ENCODE peak calls at places on chromosomes 6 and 20, in six cellular contexts. One of them, this sample, is unnamed.
A peak's percentile ranks its signal among the peaks of the same experiment; 100 is the strongest.

GRCh38 chr6:22892452-22892851 is 323.1 kb downstream of the HDGFL1 start:
- DNase-seq in left ventricle myocardium inferior: no peak
- DNase-seq in fibroblast of lung: peak; percentile 99
- DNase-seq in AG10803: peak; percentile 95
- DNase-seq in spleen: no peak
- DNase-seq in ovary: no peak
- DNase-seq in this sample: peak; percentile 98

GRCh38 chr6:153167026-153167891 is 36.2 kb upstream of the RGS17 start:
- DNase-seq in left ventricle myocardium inferior: no peak
- DNase-seq in spleen: no peak
- DNase-seq in ovary: no peak
- DNase-seq in fibroblast of lung: peak; percentile 90
- DNase-seq in AG10803: peak; percentile 71
- DNase-seq in this sample: peak; percentile 89

GRCh38 chr20:50658804-50659380 is 32.5 kb downstream of the RIPOR3 start:
- DNase-seq in left ventricle myocardium inferior: no peak
- DNase-seq in AG10803: peak; percentile 86
- DNase-seq in spleen: no peak
- DNase-seq in fibroblast of lung: no peak
- DNase-seq in ovary: no peak
- DNase-seq in this sample: no peak

GRCh38 chr6:5693588-5693987 is 313.1 kb downstream of the NRN1 start:
- DNase-seq in AG10803: no peak
- DNase-seq in left ventricle myocardium inferior: no peak
- DNase-seq in fibroblast of lung: no peak
- DNase-seq in spleen: no peak
- DNase-seq in ovary: no peak
- DNase-seq in this sample: no peak

GRCh38 chr6:96124778-96125177 is 109.0 kb downstream of the FUT9 start:
- DNase-seq in fibroblast of lung: peak; percentile 38
- DNase-seq in spleen: no peak
- DNase-seq in left ventricle myocardium inferior: no peak
- DNase-seq in AG10803: no peak
- DNase-seq in ovary: no peak
- DNase-seq in this sample: no peak

GRCh38 chr6:82113231-82113630 is 134.3 kb downstream of the IBTK start:
- DNase-seq in ovary: no peak
- DNase-seq in spleen: no peak
- DNase-seq in fibroblast of lung: peak; percentile 41
- DNase-seq in left ventricle myocardium inferior: no peak
- DNase-seq in AG10803: no peak
- DNase-seq in this sample: no peak

GRCh38 chr20:63273635-63274380 is 1.2 kb downstream of the ARFGAP1 start:
- DNase-seq in fibroblast of lung: peak; percentile 91
- DNase-seq in left ventricle myocardium inferior: no peak
- DNase-seq in spleen: no peak
- DNase-seq in ovary: no peak
- DNase-seq in AG10803: peak; percentile 64
- DNase-seq in this sample: peak; percentile 86

GRCh38 chr6:7216941-7217621 is 95.9 kb downstream of the SSR1 start:
- DNase-seq in ovary: no peak
- DNase-seq in spleen: no peak
- DNase-seq in left ventricle myocardium inferior: peak; percentile 68
- DNase-seq in fibroblast of lung: peak; percentile 3
- DNase-seq in AG10803: no peak
- DNase-seq in this sample: no peak

GRCh38 chr20:47453167-47453782 is 48.4 kb upstream of the NCOA3 start:
- DNase-seq in fibroblast of lung: peak; percentile 92
- DNase-seq in left ventricle myocardium inferior: no peak
- DNase-seq in spleen: no peak
- DNase-seq in AG10803: peak; percentile 84
- DNase-seq in ovary: no peak
- DNase-seq in this sample: peak; percentile 79

GRCh38 chr20:58233881-58234528 is 5.6 kb upstream of the ANKRD60 start:
- DNase-seq in AG10803: no peak
- DNase-seq in spleen: no peak
- DNase-seq in ovary: peak; percentile 54
- DNase-seq in fibroblast of lung: no peak
- DNase-seq in left ventricle myocardium inferior: no peak
- DNase-seq in this sample: no peak

GRCh38 chr6:158219229-158219628 is 51.1 kb downstream of the GTF2H5 start:
- DNase-seq in left ventricle myocardium inferior: no peak
- DNase-seq in AG10803: peak; percentile 98
- DNase-seq in ovary: no peak
- DNase-seq in spleen: no peak
- DNase-seq in fibroblast of lung: peak; percentile 75
- DNase-seq in this sample: peak; percentile 99

GRCh38 chr20:24684421-24684871 is 215.0 kb downstream of the SYNDIG1 start:
- DNase-seq in left ventricle myocardium inferior: no peak
- DNase-seq in fibroblast of lung: no peak
- DNase-seq in AG10803: no peak
- DNase-seq in spleen: peak; percentile 59
- DNase-seq in ovary: no peak
- DNase-seq in this sample: no peak

GRCh38 chr6:52647199-52647598 is 23.7 kb upstream of the TMEM14A start:
- DNase-seq in left ventricle myocardium inferior: no peak
- DNase-seq in AG10803: peak; percentile 68
- DNase-seq in ovary: no peak
- DNase-seq in spleen: no peak
- DNase-seq in fibroblast of lung: peak; percentile 30
- DNase-seq in this sample: peak; percentile 56

GRCh38 chr6:167588181-167588919 is 238.4 kb upstream of the AFDN start:
- DNase-seq in ovary: no peak
- DNase-seq in fibroblast of lung: peak; percentile 44
- DNase-seq in AG10803: no peak
- DNase-seq in left ventricle myocardium inferior: no peak
- DNase-seq in spleen: no peak
- DNase-seq in this sample: peak; percentile 6

GRCh38 chr20:44683263-44684046 is 31.7 kb upstream of the CCN5 start:
- DNase-seq in AG10803: no peak
- DNase-seq in spleen: no peak
- DNase-seq in left ventricle myocardium inferior: peak; percentile 46
- DNase-seq in ovary: no peak
- DNase-seq in fibroblast of lung: no peak
- DNase-seq in this sample: peak; percentile 74

GRCh38 chr6:28542440-28543293 is 17.0 kb downstream of the GPX5 start:
- DNase-seq in AG10803: peak; percentile 82
- DNase-seq in ovary: peak; percentile 33
- DNase-seq in left ventricle myocardium inferior: no peak
- DNase-seq in fibroblast of lung: peak; percentile 87
- DNase-seq in spleen: no peak
- DNase-seq in this sample: peak; percentile 85

GRCh38 chr20:42193119-42193518 is 574.9 kb upstream of the CHD6 start:
- DNase-seq in fibroblast of lung: no peak
- DNase-seq in ovary: no peak
- DNase-seq in left ventricle myocardium inferior: no peak
- DNase-seq in spleen: no peak
- DNase-seq in AG10803: no peak
- DNase-seq in this sample: no peak

GRCh38 chr6:6287415-6287814 is 33.0 kb downstream of the F13A1 start:
- DNase-seq in left ventricle myocardium inferior: no peak
- DNase-seq in AG10803: no peak
- DNase-seq in fibroblast of lung: no peak
- DNase-seq in ovary: no peak
- DNase-seq in spleen: no peak
- DNase-seq in this sample: no peak

GRCh38 chr6:41801380-41801779 is 13.9 kb downstream of the TOMM6 start:
- DNase-seq in ovary: no peak
- DNase-seq in spleen: no peak
- DNase-seq in fibroblast of lung: peak; percentile 19
- DNase-seq in left ventricle myocardium inferior: no peak
- DNase-seq in AG10803: peak; percentile 22
- DNase-seq in this sample: peak; percentile 67

GRCh38 chr20:62208805-62209755 is 11.0 kb downstream of the HRH3 start:
- DNase-seq in spleen: no peak
- DNase-seq in AG10803: no peak
- DNase-seq in fibroblast of lung: no peak
- DNase-seq in ovary: no peak
- DNase-seq in left ventricle myocardium inferior: no peak
- DNase-seq in this sample: no peak

GRCh38 chr6:106745824-106746610 is 116.6 kb downstream of the QRSL1 start:
- DNase-seq in left ventricle myocardium inferior: no peak
- DNase-seq in fibroblast of lung: peak; percentile 7
- DNase-seq in spleen: no peak
- DNase-seq in ovary: no peak
- DNase-seq in AG10803: no peak
- DNase-seq in this sample: no peak

GRCh38 chr6:39197521-39198500 is 31.5 kb downstream of the KCNK5 start:
- DNase-seq in left ventricle myocardium inferior: no peak
- DNase-seq in ovary: no peak
- DNase-seq in AG10803: no peak
- DNase-seq in fibroblast of lung: no peak
- DNase-seq in spleen: no peak
- DNase-seq in this sample: no peak

GRCh38 chr6:95203153-95203754 is 374.1 kb upstream of the MANEA start:
- DNase-seq in left ventricle myocardium inferior: no peak
- DNase-seq in ovary: no peak
- DNase-seq in fibroblast of lung: peak; percentile 19
- DNase-seq in spleen: no peak
- DNase-seq in AG10803: no peak
- DNase-seq in this sample: peak; percentile 76

DNA sequence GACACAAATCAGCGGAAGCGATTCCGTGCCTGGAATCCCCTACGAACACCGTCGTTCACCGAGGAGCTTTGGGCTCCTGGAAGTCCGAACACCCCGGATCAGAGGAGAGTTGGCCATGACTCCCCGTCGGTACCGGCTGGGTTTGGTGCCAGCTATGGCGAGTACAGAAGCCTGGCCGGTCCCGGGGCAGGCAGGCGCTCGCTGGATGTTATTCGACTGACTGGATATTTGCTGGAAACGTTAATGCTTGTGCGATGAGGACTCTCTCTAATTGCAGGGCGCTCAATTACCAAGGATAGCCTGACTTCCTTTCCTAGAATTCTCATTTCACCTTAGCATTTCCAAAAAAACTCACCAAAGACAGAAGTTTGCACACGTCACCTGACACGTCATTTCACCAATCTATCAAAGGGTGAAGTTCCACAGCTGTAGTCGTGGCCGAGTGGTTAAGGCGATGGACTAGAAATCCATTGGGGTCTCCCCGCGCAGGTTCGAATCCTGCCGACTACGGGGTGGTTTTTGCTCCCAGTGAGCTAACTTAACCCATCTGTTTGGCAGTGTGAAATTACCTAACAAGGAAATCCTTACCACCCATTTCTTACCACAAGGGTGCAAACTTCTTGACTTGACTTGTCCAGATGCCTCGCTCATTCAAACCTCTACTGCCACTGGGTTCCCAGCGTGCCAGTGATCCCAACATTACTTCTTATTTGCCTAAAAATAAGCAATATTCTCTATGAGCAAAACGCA is 22.7 kb upstream of the ZNF184 start:
- DNase-seq in fibroblast of lung: peak; percentile 92
- DNase-seq in spleen: no peak
- DNase-seq in left ventricle myocardium inferior: peak; percentile 43
- DNase-seq in AG10803: peak; percentile 86
- DNase-seq in ovary: peak; percentile 58
- DNase-seq in this sample: peak; percentile 86
- TF ChIP-seq CTCF in fibroblast of lung: no peak
- TF ChIP-seq CTCF in spleen: no peak
- TF ChIP-seq CTCF in left ventricle myocardium inferior: no peak
- TF ChIP-seq CTCF in AG10803: peak; percentile 35
- TF ChIP-seq CTCF in ovary: no peak
- TF ChIP-seq CTCF in this sample: peak; percentile 26

DNA sequence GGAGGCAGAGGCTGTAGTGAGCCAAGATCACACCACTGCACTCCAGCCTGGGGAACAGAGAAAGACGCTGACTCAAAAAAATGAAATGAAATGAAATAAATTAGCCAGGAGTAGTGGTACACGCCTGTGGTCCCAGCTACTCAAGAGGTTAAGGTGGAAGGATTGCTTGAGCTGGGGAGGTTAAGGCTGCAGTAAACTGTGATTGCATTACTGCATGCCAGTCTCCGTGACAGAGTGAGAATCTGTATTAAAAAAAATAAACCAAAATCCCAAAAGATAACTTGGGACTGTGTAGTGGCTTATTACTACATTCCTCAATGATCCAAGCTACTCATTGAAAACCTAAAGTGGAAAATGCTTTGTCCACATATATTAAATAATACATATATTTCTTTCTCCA is 87.0 kb downstream of the SGK1 start:
- DNase-seq in spleen: no peak
- DNase-seq in ovary: no peak
- DNase-seq in AG10803: no peak
- DNase-seq in left ventricle myocardium inferior: no peak
- DNase-seq in fibroblast of lung: peak; percentile 75
- DNase-seq in this sample: peak; percentile 33
- H3K4me3 ChIP-seq in spleen: no peak overlapping the region
- H3K4me3 ChIP-seq in ovary: no peak overlapping the region
- H3K4me3 ChIP-seq in AG10803: no peak overlapping the region
- H3K4me3 ChIP-seq in left ventricle myocardium inferior: no peak overlapping the region
- H3K4me3 ChIP-seq in fibroblast of lung: no peak overlapping the region
- H3K4me3 ChIP-seq in this sample: no peak overlapping the region

GRCh38 chr6:14856177-14856576 is 389.7 kb upstream of the JARID2 start:
- DNase-seq in fibroblast of lung: no peak
- DNase-seq in AG10803: no peak
- DNase-seq in ovary: no peak
- DNase-seq in left ventricle myocardium inferior: peak; percentile 35
- DNase-seq in spleen: no peak
- DNase-seq in this sample: no peak
- TF ChIP-seq CTCF in fibroblast of lung: no peak
- TF ChIP-seq CTCF in AG10803: no peak
- TF ChIP-seq CTCF in ovary: no peak
- TF ChIP-seq CTCF in left ventricle myocardium inferior: peak; percentile 11
- TF ChIP-seq CTCF in spleen: no peak
- TF ChIP-seq CTCF in this sample: no peak

GRCh38 chr6:132130530-132131298 is 179.5 kb upstream of the CCN2 start:
- DNase-seq in spleen: peak; percentile 69
- DNase-seq in left ventricle myocardium inferior: peak; percentile 37
- DNase-seq in ovary: peak; percentile 43
- DNase-seq in fibroblast of lung: peak; percentile 82
- DNase-seq in AG10803: peak; percentile 92
- DNase-seq in this sample: peak; percentile 64

GRCh38 chr6:132132911-132133639 is 181.9 kb upstream of the CCN2 start:
- DNase-seq in AG10803: peak; percentile 80
- DNase-seq in spleen: no peak
- DNase-seq in ovary: no peak
- DNase-seq in left ventricle myocardium inferior: no peak
- DNase-seq in fibroblast of lung: peak; percentile 76
- DNase-seq in this sample: peak; percentile 65

GRCh38 chr6:132132420-132132819 is 181.2 kb upstream of the CCN2 start:
- DNase-seq in spleen: no peak
- DNase-seq in AG10803: peak; percentile 62
- DNase-seq in fibroblast of lung: peak; percentile 84
- DNase-seq in ovary: no peak
- DNase-seq in left ventricle myocardium inferior: no peak
- DNase-seq in this sample: peak; percentile 77

GRCh38 chr6:132131351-132131750 is 180.2 kb upstream of the CCN2 start:
- DNase-seq in ovary: no peak
- DNase-seq in AG10803: no peak
- DNase-seq in left ventricle myocardium inferior: no peak
- DNase-seq in spleen: no peak
- DNase-seq in fibroblast of lung: no peak
- DNase-seq in this sample: no peak

DNA sequence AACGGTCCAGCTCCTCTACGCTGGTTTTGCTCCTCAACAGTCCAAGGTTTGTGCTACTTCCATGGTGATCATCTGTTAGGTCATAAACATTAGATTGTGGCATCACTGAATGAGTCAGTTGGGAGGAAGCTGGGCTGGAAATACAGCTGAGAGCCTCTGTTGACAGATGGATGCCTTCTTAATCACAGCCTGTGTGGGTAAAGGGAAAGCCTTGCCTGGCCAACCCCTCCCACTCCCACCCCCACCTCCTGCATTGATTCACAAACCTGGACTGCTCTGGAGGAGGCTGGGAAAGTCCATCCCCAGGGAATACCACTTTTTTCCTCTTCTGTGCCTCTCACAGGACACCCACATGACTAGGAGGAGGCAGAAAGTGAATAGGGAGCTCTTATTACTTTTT is 180.6 kb upstream of the CCN2 start:
- DNase-seq in ovary: peak; percentile 18
- DNase-seq in fibroblast of lung: peak; percentile 99
- DNase-seq in spleen: no peak
- DNase-seq in left ventricle myocardium inferior: peak; percentile 21
- DNase-seq in AG10803: peak; percentile 100
- DNase-seq in this sample: peak; percentile 98
- H3K4me3 ChIP-seq in ovary: no peak overlapping the region
- H3K4me3 ChIP-seq in fibroblast of lung: no peak overlapping the region
- H3K4me3 ChIP-seq in spleen: no peak overlapping the region
- H3K4me3 ChIP-seq in left ventricle myocardium inferior: no peak overlapping the region
- H3K4me3 ChIP-seq in AG10803: no peak overlapping the region
- H3K4me3 ChIP-seq in this sample: no peak overlapping the region